ENCODE peak calls at places on chromosome 3, in eight cellular contexts. Q is cardiac muscle cell, B is GM23248, R is AG09309, C is foreskin fibroblast, Z is pancreas, G is spleen, F is tibial artery. S is an unnamed sample.

GRCh38 chr3:169923189-169923588 is 11.8 kb downstream of the SAMD7 start:
- DNase-seq in B (no peak), Z (peak), G (no peak), R (no peak), C (no peak), F (no peak), Q (peak), S (peak)

GRCh38 chr3:45381168-45381852 is 7.1 kb upstream of the LARS2 start:
- DNase-seq in B (peak), Q (peak), F (no peak), Z (no peak), C (no peak), R (no peak), G (no peak), S (no peak)

GRCh38 chr3:19171794-19172193 is 23.5 kb downstream of the KCNH8 start:
- DNase-seq in F (no peak), B (no peak), C (no peak), R (no peak), Q (no peak), G (no peak), Z (no peak), S (no peak)

GRCh38 chr3:182902236-182902635 is 78.1 kb downstream of the DCUN1D1 start:
- DNase-seq in C (no peak), Q (no peak), G (no peak), F (no peak), B (no peak), R (no peak), Z (no peak), S (no peak)

GRCh38 chr3:53346514-53346913 is 829 bp downstream of the DCP1A start:
- DNase-seq in Q (no peak), B (peak), R (no peak), F (no peak), C (no peak), Z (no peak), G (no peak), S (no peak)

GRCh38 chr3:45541326-45542321 is 52.9 kb upstream of the LIMD1 start:
- DNase-seq in B (no peak), G (no peak), Z (no peak), C (no peak), Q (no peak), R (no peak), F (no peak), S (no peak)

GRCh38 chr3:126464997-126465396 is 10.7 kb downstream of the ZXDC start:
- DNase-seq in F (no peak), G (peak), C (no peak), Q (no peak), R (no peak), B (no peak), Z (peak), S (no peak)

GRCh38 chr3:58880182-58880581 is 169.6 kb downstream of the CFAP20DC start:
- DNase-seq in Z (no peak), Q (no peak), F (no peak), G (no peak), B (peak), C (peak), R (no peak), S (no peak)

GRCh38 chr3:38626171-38626570 is 23.3 kb downstream of the SCN5A start:
- DNase-seq in Z (no peak), G (no peak), Q (no peak), C (no peak), R (no peak), B (no peak), F (no peak), S (no peak)

GRCh38 chr3:115961390-115961789 is 338.1 kb downstream of the GAP43 start:
- DNase-seq in F (no peak), Q (no peak), C (peak), R (no peak), G (no peak), Z (no peak), B (peak), S (peak)

GRCh38 chr3:40309439-40309924 is at the start of gene EIF1B:
- DNase-seq in Z (peak), R (peak), B (peak), G (peak), Q (peak), F (peak), C (peak), S (peak)

GRCh38 chr3:46276497-46277099 is 34.3 kb downstream of the CCR3 start:
- DNase-seq in C (no peak), Z (peak), G (peak), Q (peak), R (no peak), B (peak), F (peak), S (peak)

GRCh38 chr3:140715035-140715434 is 37.2 kb downstream of the TRIM42 start:
- DNase-seq in G (no peak), R (no peak), B (no peak), F (no peak), Z (no peak), Q (no peak), C (no peak), S (no peak)

GRCh38 chr3:72942427-72942826 is 54.2 kb upstream of the PPP4R2 start:
- DNase-seq in B (no peak), Q (no peak), C (no peak), F (no peak), Z (no peak), R (no peak), G (no peak), S (no peak)

GRCh38 chr3:127102587-127102986 is 90.3 kb upstream of the PRR23E start:
- DNase-seq in Z (no peak), Q (no peak), G (no peak), B (no peak), F (no peak), R (no peak), C (no peak), S (no peak)

GRCh38 chr3:72560857-72561675 is 287.2 kb downstream of the SHQ1 start:
- DNase-seq in Q (no peak), F (no peak), Z (no peak), B (no peak), R (no peak), G (no peak), C (no peak), S (no peak)

GRCh38 chr3:4052691-4053090 is 250.5 kb upstream of the SETMAR start:
- DNase-seq in B (no peak), Z (no peak), F (no peak), R (no peak), G (no peak), C (no peak), Q (no peak), S (no peak)

GRCh38 chr3:102400766-102401165 is 34.0 kb upstream of the ZPLD1 start:
- DNase-seq in B (peak), R (no peak), Q (peak), Z (no peak), F (no peak), G (no peak), C (peak), S (no peak)

GRCh38 chr3:10286596-10287295 is 6.0 kb downstream of the GHRL start:
- DNase-seq in B (peak), F (peak), C (peak), R (peak), Z (no peak), Q (peak), G (no peak), S (peak)

GRCh38 chr3:150544040-150544439 is 2.3 kb downstream of the SERP1 start:
- DNase-seq in G (no peak), R (peak), C (peak), B (peak), Z (no peak), F (no peak), Q (peak), S (no peak)

GRCh38 chr3:12294885-12295580 is 6.2 kb downstream of the PPARG start:
- DNase-seq in F (no peak), G (no peak), B (peak), Q (peak), Z (no peak), C (peak), R (no peak), S (no peak)

GRCh38 chr3:133986302-133986701 is 43.4 kb downstream of the SLCO2A1 start:
- DNase-seq in Z (no peak), R (no peak), B (no peak), Q (no peak), G (no peak), F (no peak), C (no peak), S (no peak)

GRCh38 chr3:177935008-177935407 is 601.2 kb upstream of the KCNMB2 start:
- DNase-seq in G (no peak), Z (no peak), C (no peak), B (no peak), R (no peak), Q (no peak), F (no peak), S (peak)

GRCh38 chr3:9078561-9079240 is 115.4 kb upstream of the RAD18 start:
- DNase-seq in Q (no peak), F (no peak), C (no peak), R (no peak), Z (no peak), G (no peak), B (peak), S (no peak)

GRCh38 chr3:151864423-151865101 is 8.9 kb upstream of the SUCNR1 start:
- DNase-seq in R (peak), Q (peak), B (peak), F (no peak), Z (no peak), C (peak), G (no peak), S (no peak)

GRCh38 chr3:64319391-64319790 is 94.1 kb upstream of the PRICKLE2 start:
- DNase-seq in Z (no peak), B (peak), R (no peak), G (no peak), C (no peak), F (no peak), Q (no peak), S (no peak)

GRCh38 chr3:39237012-39237411 is 42.8 kb downstream of the CX3CR1 start:
- DNase-seq in B (no peak), Z (no peak), C (no peak), G (no peak), Q (no peak), F (no peak), R (no peak), S (no peak)

GRCh38 chr3:166582231-166582630 is 745.0 kb upstream of the BCHE start:
- DNase-seq in B (no peak), Q (no peak), C (no peak), G (no peak), R (no peak), F (no peak), Z (no peak), S (no peak)

GRCh38 chr3:155869664-155870063 is 786 bp upstream of the GMPS start:
- DNase-seq in F (no peak), Q (no peak), C (no peak), G (no peak), R (no peak), B (peak), Z (no peak), S (no peak)

GRCh38 chr3:183330881-183331280 is 77.8 kb downstream of the B3GNT5 start:
- DNase-seq in G (no peak), R (no peak), C (no peak), F (no peak), B (no peak), Z (no peak), Q (no peak), S (no peak)

GRCh38 chr3:65902304-65902793 is 136.4 kb downstream of the MAGI1 start:
- DNase-seq in G (no peak), Z (no peak), C (no peak), R (no peak), Q (peak), B (no peak), F (no peak), S (no peak)

DNA sequence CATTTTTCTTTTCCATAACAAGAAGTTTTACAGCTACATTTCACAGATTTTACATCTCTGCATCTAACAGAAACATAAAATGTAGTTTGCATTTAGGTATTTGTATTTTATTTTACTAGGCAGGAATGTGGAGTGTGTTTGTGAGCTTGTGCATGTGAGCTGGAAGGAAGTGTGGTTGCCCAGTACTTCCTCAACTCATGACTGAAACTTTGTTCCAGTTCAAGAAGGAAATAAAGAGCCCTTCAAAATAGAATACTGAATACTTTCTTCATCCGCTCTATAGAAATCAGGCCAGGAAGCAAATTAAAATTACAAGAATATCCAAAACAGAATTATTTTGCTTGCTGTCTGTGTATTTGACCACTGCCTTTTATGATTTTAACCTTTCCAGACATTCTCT is 81.3 kb downstream of the CHL1 start:
- DNase-seq in R (no peak), Q (no peak), F (no peak), B (no peak), G (no peak), Z (no peak), C (no peak), S (no peak)
- H3K4me3 ChIP-seq in R (no peak), Q (no peak), F (no peak), B (no peak), G (no peak), Z (no peak), C (no peak), S (no peak)

GRCh38 chr3:171748341-171748918 is 61.9 kb downstream of the PLD1 start:
- DNase-seq in Z (no peak), B (peak), C (no peak), Q (peak), F (no peak), R (no peak), G (no peak), S (no peak)
- H3K4me3 ChIP-seq in Z (no peak), B (no peak), C (no peak), Q (no peak), F (peak), R (no peak), G (no peak), S (no peak)

GRCh38 chr3:158479051-158479450 is 91.9 kb upstream of the MLF1 start:
- DNase-seq in C (no peak), G (no peak), B (no peak), R (no peak), Q (no peak), F (no peak), Z (no peak), S (no peak)

GRCh38 chr3:158488670-158489069 is 82.3 kb upstream of the MLF1 start:
- DNase-seq in R (no peak), B (no peak), Z (no peak), Q (no peak), C (no peak), G (no peak), F (no peak), S (no peak)

GRCh38 chr3:158486200-158486599 is 84.8 kb upstream of the MLF1 start:
- DNase-seq in F (no peak), Z (no peak), G (no peak), R (no peak), B (no peak), Q (no peak), C (no peak), S (no peak)

GRCh38 chr3:158489181-158489580 is 81.8 kb upstream of the MLF1 start:
- DNase-seq in Q (no peak), Z (no peak), B (no peak), R (no peak), F (no peak), C (no peak), G (no peak), S (no peak)

DNA sequence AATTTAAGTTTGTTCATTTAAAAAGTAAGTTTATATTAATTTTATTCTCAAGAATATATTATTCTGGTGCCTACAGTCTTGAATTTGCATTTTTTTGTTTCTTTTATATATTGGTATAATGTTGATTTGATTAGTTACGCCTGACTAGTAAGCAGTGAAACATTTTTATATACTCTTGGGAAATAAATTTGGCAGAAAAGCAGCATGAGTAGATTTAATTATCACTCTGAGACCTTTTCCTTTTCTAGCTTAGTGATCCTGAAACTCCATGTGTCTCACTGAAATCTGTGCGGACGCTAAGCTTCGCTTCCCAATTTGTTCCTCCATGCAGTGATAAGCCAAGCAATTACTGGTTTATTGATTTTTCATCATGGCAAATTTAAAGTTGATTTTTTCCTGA is 87.3 kb upstream of the MLF1 start:
- DNase-seq in Q (no peak), F (no peak), B (no peak), R (no peak), Z (no peak), G (no peak), C (no peak), S (no peak)
- H3K4me3 ChIP-seq in Q (no peak), F (no peak), B (no peak), R (no peak), Z (no peak), G (no peak), C (no peak), S (no peak)

DNA sequence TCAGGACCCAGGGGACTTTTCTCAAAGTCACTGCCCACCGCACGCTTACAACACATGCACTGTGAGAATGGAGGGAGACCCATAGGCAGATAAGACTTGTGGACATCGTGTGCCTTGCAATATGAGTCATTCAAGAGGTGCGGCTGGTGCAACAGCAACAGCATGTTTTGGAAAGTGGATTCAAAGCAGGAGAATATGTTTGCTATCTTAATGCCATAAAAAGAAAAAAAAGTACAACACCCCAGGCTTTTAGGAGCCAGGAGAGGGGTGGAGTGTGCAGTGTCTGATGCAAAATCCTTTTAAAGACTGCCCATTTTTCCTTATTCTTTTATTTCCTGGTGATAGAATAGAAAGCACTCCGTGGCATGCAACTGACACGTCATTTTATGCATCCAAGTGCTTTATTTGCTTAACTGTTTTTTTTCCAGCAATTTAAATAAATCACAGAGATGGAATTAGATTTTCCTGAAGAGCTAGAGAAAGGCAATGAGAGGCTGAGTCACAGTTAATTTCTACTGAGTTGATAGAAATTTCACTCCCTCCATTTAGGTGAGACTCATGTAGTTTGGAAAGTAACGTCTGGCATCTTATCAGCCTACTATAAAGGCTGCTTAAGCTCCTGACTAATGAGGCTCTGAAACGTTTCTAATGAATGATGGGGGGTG is 96.3 kb downstream of the NSUN3 start:
- DNase-seq in Q (peak), R (peak), B (peak), C (no peak), Z (no peak), F (no peak), G (no peak), S (no peak)
- H3K4me3 ChIP-seq in Q (no peak), R (no peak), B (peak), C (no peak), Z (no peak), F (no peak), G (no peak), S (no peak)

DNA sequence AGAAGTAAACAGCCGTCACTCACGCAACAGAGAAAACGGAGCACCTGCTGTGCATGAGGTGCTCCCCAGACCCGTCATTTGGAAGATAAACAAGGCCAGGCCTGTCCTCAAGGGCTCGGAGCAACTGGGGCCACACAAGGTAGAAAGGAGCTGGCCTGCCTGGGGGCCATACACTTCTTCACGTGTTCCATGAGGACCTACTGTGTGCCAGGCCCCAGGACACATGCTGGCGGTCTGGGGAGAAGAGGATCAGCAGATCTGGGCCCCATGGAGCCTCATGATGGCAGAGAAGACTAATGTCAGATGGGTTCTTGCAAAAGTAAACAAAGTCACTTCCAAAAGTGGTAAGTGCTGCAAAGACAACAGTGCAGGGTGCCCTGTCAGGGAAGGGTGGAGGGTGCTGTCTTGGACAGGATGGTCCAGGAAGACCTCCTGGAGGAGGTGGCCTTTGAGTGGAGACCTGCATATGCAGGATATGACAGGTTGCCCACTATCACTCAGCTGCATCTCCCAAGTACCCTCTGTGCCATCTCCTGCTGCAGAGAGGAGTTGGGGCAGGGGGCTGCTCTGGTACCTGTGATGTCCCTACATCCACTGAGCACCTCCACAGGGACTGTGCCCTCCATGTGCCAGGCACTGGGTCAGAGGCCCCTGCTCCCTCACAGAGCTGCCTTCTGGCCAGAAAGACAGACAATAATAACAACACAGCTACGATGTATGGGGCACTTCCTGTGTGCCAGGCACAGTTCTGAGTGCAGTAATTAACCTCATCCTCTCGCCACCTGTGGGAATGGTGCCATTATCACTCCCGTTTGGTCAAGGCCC is 14.1 kb downstream of the WNT7A start:
- DNase-seq in Q (no peak), Z (no peak), B (no peak), R (no peak), F (no peak), G (peak), C (no peak), S (no peak)
- H3K4me3 ChIP-seq in Q (no peak), Z (no peak), B (no peak), R (no peak), F (no peak), G (no peak), C (no peak), S (no peak)

DNA sequence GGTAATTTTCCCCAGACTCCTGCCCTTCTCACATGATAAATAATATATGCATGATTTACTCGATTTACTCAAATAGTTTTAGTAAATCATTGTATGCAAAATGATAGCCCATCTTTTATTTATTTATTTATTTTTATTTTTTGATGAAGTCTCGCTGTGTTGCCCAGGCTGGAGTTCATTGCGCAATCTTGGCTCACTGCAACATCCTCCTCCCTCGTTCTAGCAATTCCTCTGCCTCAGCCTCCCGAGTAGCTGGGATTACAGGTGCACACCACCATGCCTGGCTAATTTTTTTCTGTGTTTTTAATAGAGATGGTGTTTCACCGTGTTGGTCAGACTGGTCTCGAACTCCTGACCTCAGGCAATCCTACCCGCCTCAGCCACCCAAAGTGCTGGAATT is 343.8 kb upstream of the PLSCR5 start:
- DNase-seq in Z (no peak), G (no peak), Q (no peak), C (no peak), R (no peak), F (no peak), B (no peak), S (no peak)
- H3K4me3 ChIP-seq in Z (no peak), G (no peak), Q (no peak), C (no peak), R (no peak), F (no peak), B (no peak), S (no peak)

S was measured in adrenal gland.